ENCODE peak calls at places on chromosome 5, in six cellular contexts. Z is foreskin fibroblast; M is activated effector memory CD4-positive, alpha-beta T cell treated with anti-CD3 and anti-CD28 coated beads, Interleukin-2, amount 50 U/mL, for 16 hours; J is CD8-positive, alpha-beta memory T cell; K is astrocyte of the hippocampus; R is NCI-H1092 treated with DMSO at 0.1 percent for 48 hours. T is an unnamed sample.

GRCh38 chr5:115439639-115440038 is 104.9 kb downstream of the FEM1C start:
- DNase-seq in Z (no peak), M (no peak), J (no peak), K (no peak), R (no peak), T (no peak)

GRCh38 chr5:149644629-149645028 is 63.3 kb downstream of the ARHGEF37 start:
- DNase-seq in Z (no peak), M (no peak), J (no peak), K (no peak), R (no peak), T (no peak)

GRCh38 chr5:138650999-138651766 is 76.0 kb upstream of the HSPA9 start:
- DNase-seq in Z (no peak), M (no peak), J (no peak), K (no peak), R (no peak), T (no peak)

GRCh38 chr5:124720589-124720988 is 25.9 kb downstream of the ZNF608 start:
- DNase-seq in Z (no peak), M (no peak), J (no peak), K (no peak), R (no peak), T (no peak)

GRCh38 chr5:538801-539468 is 14.7 kb upstream of the SLC9A3 start:
- DNase-seq in Z (no peak), M (no peak), J (no peak), K (no peak), R (no peak), T (no peak)

GRCh38 chr5:38497946-38498345 is 58.5 kb downstream of the LIFR start:
- DNase-seq in Z (no peak), M (no peak), J (no peak), K (peak; percentile 17), R (no peak), T (no peak)

GRCh38 chr5:154179846-154180710 is 10.5 kb upstream of the GALNT10 start:
- DNase-seq in Z (peak; percentile 49), M (peak; percentile 73), J (no peak), K (peak; percentile 77), R (peak; percentile 64), T (peak; percentile 48)

GRCh38 chr5:76337949-76338589 is 65.0 kb upstream of the IQGAP2 start:
- DNase-seq in Z (peak; percentile 3), M (peak; percentile 67), J (no peak), K (peak; percentile 91), R (no peak), T (peak; percentile 70)

GRCh38 chr5:112388739-112389138 is 30.3 kb downstream of the EPB41L4A start:
- DNase-seq in Z (no peak), M (no peak), J (no peak), K (no peak), R (peak; percentile 32), T (no peak)

GRCh38 chr5:91110709-91111108 is 272.4 kb downstream of the ARRDC3 start:
- DNase-seq in Z (peak; percentile 69), M (no peak), J (no peak), K (no peak), R (no peak), T (no peak)

GRCh38 chr5:150529555-150529954 is 21.6 kb downstream of the NDST1 start:
- DNase-seq in Z (no peak), M (no peak), J (no peak), K (no peak), R (no peak), T (no peak)

GRCh38 chr5:178469011-178469974 is 120.9 kb downstream of the COL23A1 start:
- DNase-seq in Z (no peak), M (peak; percentile 39), J (no peak), K (no peak), R (no peak), T (no peak)

GRCh38 chr5:81850932-81851331 is 100.0 kb upstream of the SSBP2 start:
- DNase-seq in Z (no peak), M (no peak), J (no peak), K (no peak), R (no peak), T (no peak)

GRCh38 chr5:157740211-157740610 is 3.3 kb upstream of the LSM11 start:
- DNase-seq in Z (no peak), M (no peak), J (no peak), K (peak; percentile 22), R (peak; percentile 4), T (no peak)

GRCh38 chr5:59020611-59021285 is 437.9 kb downstream of the RAB3C start:
- DNase-seq in Z (no peak), M (no peak), J (no peak), K (peak; percentile 49), R (no peak), T (no peak)

GRCh38 chr5:75048457-75048953 is 3.9 kb downstream of the GCNT4 start:
- DNase-seq in Z (peak; percentile 24), M (no peak), J (no peak), K (peak; percentile 51), R (no peak), T (no peak)

GRCh38 chr5:151459680-151460079 is 12.3 kb downstream of the SLC36A1 start:
- DNase-seq in Z (peak; percentile 36), M (no peak), J (no peak), K (peak; percentile 40), R (no peak), T (no peak)

GRCh38 chr5:169860585-169860984 is 119.7 kb downstream of the INSYN2B start:
- DNase-seq in Z (no peak), M (no peak), J (no peak), K (no peak), R (no peak), T (no peak)

GRCh38 chr5:3428355-3428754 is 167.3 kb upstream of the IRX1 start:
- DNase-seq in Z (no peak), M (no peak), J (no peak), K (no peak), R (peak; percentile 96), T (no peak)

GRCh38 chr5:157431544-157432200 is 28.3 kb upstream of the NIPAL4 start:
- DNase-seq in Z (peak; percentile 45), M (no peak), J (no peak), K (peak; percentile 68), R (peak; percentile 45), T (peak; percentile 33)

GRCh38 chr5:163963881-163964280 is 458.5 kb downstream of the MAT2B start:
- DNase-seq in Z (no peak), M (no peak), J (no peak), K (peak; percentile 54), R (no peak), T (no peak)

GRCh38 chr5:115349001-115349817 is 52.8 kb upstream of the CCDC112 start:
- DNase-seq in Z (peak; percentile 80), M (no peak), J (no peak), K (peak; percentile 85), R (no peak), T (no peak)

GRCh38 chr5:115796656-115797055 is 19.8 kb downstream of the CDO1 start:
- DNase-seq in Z (no peak), M (no peak), J (no peak), K (no peak), R (no peak), T (no peak)

GRCh38 chr5:174504266-174504726 is 220.1 kb upstream of the MSX2 start:
- DNase-seq in Z (no peak), M (no peak), J (no peak), K (no peak), R (no peak), T (no peak)

GRCh38 chr5:88792144-88792840 is 90.7 kb downstream of the MEF2C start:
- DNase-seq in Z (peak; percentile 23), M (no peak), J (no peak), K (peak; percentile 44), R (no peak), T (no peak)

GRCh38 chr5:88674262-88675158 is 208.5 kb downstream of the MEF2C start:
- DNase-seq in Z (no peak), M (peak; percentile 63), J (no peak), K (peak; percentile 85), R (peak; percentile 80), T (no peak)

GRCh38 chr5:73170522-73170921 is 2.5 kb upstream of the TMEM174 start:
- DNase-seq in Z (peak; percentile 10), M (no peak), J (no peak), K (no peak), R (no peak), T (no peak)

GRCh38 chr5:151085517-151086031 is 4.7 kb upstream of the TNIP1 start:
- DNase-seq in Z (no peak), M (peak; percentile 88), J (peak; percentile 37), K (peak; percentile 23), R (no peak), T (no peak)

GRCh38 chr5:104998572-104998971 is 1436.0 kb upstream of the NUDT12 start:
- DNase-seq in Z (no peak), M (no peak), J (no peak), K (no peak), R (no peak), T (no peak)

GRCh38 chr5:71620630-71621029 is 33.5 kb downstream of the MCCC2 start:
- DNase-seq in Z (no peak), M (no peak), J (no peak), K (no peak), R (no peak), T (no peak)

GRCh38 chr5:75856056-75856455 is 138.8 kb upstream of the POC5 start:
- DNase-seq in Z (no peak), M (no peak), J (no peak), K (no peak), R (no peak), T (no peak)

GRCh38 chr5:52807723-52808122 is 20.0 kb downstream of the ITGA1 start:
- DNase-seq in Z (no peak), M (no peak), J (no peak), K (no peak), R (no peak), T (no peak)

GRCh38 chr5:56801256-56801655 is 14.1 kb upstream of the MAP3K1 start:
- DNase-seq in Z (no peak), M (no peak), J (no peak), K (no peak), R (no peak), T (no peak)

GRCh38 chr5:153880094-153880493 is 158.6 kb downstream of the FAM114A2 start:
- DNase-seq in Z (no peak), M (no peak), J (no peak), K (no peak), R (peak; percentile 36), T (no peak)

GRCh38 chr5:97543158-97543557 is 360.1 kb upstream of the RIOK2 start:
- DNase-seq in Z (no peak), M (no peak), J (no peak), K (no peak), R (no peak), T (no peak)

GRCh38 chr5:126106032-126106431 is 317.2 kb upstream of the GRAMD2B start:
- DNase-seq in Z (no peak), M (no peak), J (no peak), K (no peak), R (no peak), T (no peak)

GRCh38 chr5:146105477-146105876 is at the start of gene PLAC8L1:
- DNase-seq in Z (no peak), M (no peak), J (no peak), K (no peak), R (no peak), T (no peak)

GRCh38 chr5:42767491-42768105 is 11.0 kb downstream of the CCDC152 start:
- DNase-seq in Z (peak; percentile 19), M (no peak), J (no peak), K (peak; percentile 50), R (peak; percentile 1), T (no peak)

T was measured in prostate gland.